ENCODE peak calls at places on chromosomes 3 and 15, in four cellular contexts. One of them, this sample, is unnamed.

GRCh38 chr3:50323092-50323600 is 601 bp upstream of the HYAL2 start:
- DNase-seq in heart left ventricle: peak; percentile 79
- DNase-seq in neural crest cell: no peak
- DNase-seq in CD8-positive, alpha-beta T cell: no peak
- DNase-seq in this sample: no peak

GRCh38 chr3:36901588-36901987 is 43.3 kb downstream of the TRANK1 start:
- DNase-seq in heart left ventricle: no peak
- DNase-seq in neural crest cell: no peak
- DNase-seq in CD8-positive, alpha-beta T cell: no peak
- DNase-seq in this sample: no peak

GRCh38 chr3:58564456-58565160 is 12.6 kb downstream of the FAM107A start:
- DNase-seq in heart left ventricle: no peak
- DNase-seq in neural crest cell: no peak
- DNase-seq in CD8-positive, alpha-beta T cell: no peak
- DNase-seq in this sample: no peak

GRCh38 chr3:177208746-177209145 is 11.5 kb upstream of the TBL1XR1 start:
- DNase-seq in heart left ventricle: no peak
- DNase-seq in neural crest cell: no peak
- DNase-seq in CD8-positive, alpha-beta T cell: no peak
- DNase-seq in this sample: no peak

GRCh38 chr3:149462653-149463052 is 11.8 kb upstream of the TM4SF4 start:
- DNase-seq in heart left ventricle: no peak
- DNase-seq in neural crest cell: no peak
- DNase-seq in CD8-positive, alpha-beta T cell: no peak
- DNase-seq in this sample: no peak

GRCh38 chr15:58269455-58270414 is 131.6 kb downstream of the AQP9 start:
- DNase-seq in heart left ventricle: peak; percentile 52
- DNase-seq in neural crest cell: peak; percentile 29
- DNase-seq in CD8-positive, alpha-beta T cell: peak; percentile 53
- DNase-seq in this sample: peak; percentile 52

GRCh38 chr15:85316244-85316934 is 64.0 kb upstream of the AKAP13 start:
- DNase-seq in heart left ventricle: no peak
- DNase-seq in neural crest cell: no peak
- DNase-seq in CD8-positive, alpha-beta T cell: peak; percentile 60
- DNase-seq in this sample: no peak

GRCh38 chr3:41267975-41268640 is 68.8 kb downstream of the CTNNB1 start:
- DNase-seq in heart left ventricle: no peak
- DNase-seq in neural crest cell: no peak
- DNase-seq in CD8-positive, alpha-beta T cell: no peak
- DNase-seq in this sample: no peak

GRCh38 chr15:31305375-31305774 is 21.3 kb upstream of the KLF13 start:
- DNase-seq in heart left ventricle: no peak
- DNase-seq in neural crest cell: no peak
- DNase-seq in CD8-positive, alpha-beta T cell: no peak
- DNase-seq in this sample: no peak

GRCh38 chr3:149701206-149701976 is 43.6 kb upstream of the WWTR1 start:
- DNase-seq in heart left ventricle: no peak
- DNase-seq in neural crest cell: no peak
- DNase-seq in CD8-positive, alpha-beta T cell: no peak
- DNase-seq in this sample: no peak

GRCh38 chr3:197466586-197467399 is 89.0 kb downstream of the BDH1 start:
- DNase-seq in heart left ventricle: no peak
- DNase-seq in neural crest cell: no peak
- DNase-seq in CD8-positive, alpha-beta T cell: no peak
- DNase-seq in this sample: no peak

GRCh38 chr15:61169904-61170695 is 59.0 kb downstream of the RORA start:
- DNase-seq in heart left ventricle: no peak
- DNase-seq in neural crest cell: no peak
- DNase-seq in CD8-positive, alpha-beta T cell: no peak
- DNase-seq in this sample: no peak

GRCh38 chr3:184145120-184145524 is 10.0 kb downstream of the EIF2B5 start:
- DNase-seq in heart left ventricle: no peak
- DNase-seq in neural crest cell: no peak
- DNase-seq in CD8-positive, alpha-beta T cell: no peak
- DNase-seq in this sample: no peak
- TF ChIP-seq CTCF in heart left ventricle: peak; percentile 42
- TF ChIP-seq CTCF in neural crest cell: peak; percentile 48
- TF ChIP-seq CTCF in CD8-positive, alpha-beta T cell: no peak
- TF ChIP-seq CTCF in this sample: peak; percentile 43

GRCh38 chr3:9846931-9847488 is 3.2 kb upstream of the RPUSD3 start:
- DNase-seq in heart left ventricle: no peak
- DNase-seq in neural crest cell: no peak
- DNase-seq in CD8-positive, alpha-beta T cell: no peak
- DNase-seq in this sample: no peak

GRCh38 chr3:9843715-9844438 is at the start of gene RPUSD3:
- DNase-seq in heart left ventricle: peak; percentile 98
- DNase-seq in neural crest cell: peak; percentile 99
- DNase-seq in CD8-positive, alpha-beta T cell: peak; percentile 99
- DNase-seq in this sample: peak; percentile 100

GRCh38 chr3:9841015-9841414 is 2.8 kb downstream of the RPUSD3 start:
- DNase-seq in heart left ventricle: no peak
- DNase-seq in neural crest cell: no peak
- DNase-seq in CD8-positive, alpha-beta T cell: no peak
- DNase-seq in this sample: no peak

GRCh38 chr3:9846231-9846630 is 2.4 kb upstream of the RPUSD3 start:
- DNase-seq in heart left ventricle: no peak
- DNase-seq in neural crest cell: peak; percentile 20
- DNase-seq in CD8-positive, alpha-beta T cell: no peak
- DNase-seq in this sample: no peak
- TF ChIP-seq CTCF in heart left ventricle: no peak
- TF ChIP-seq CTCF in neural crest cell: no peak
- TF ChIP-seq CTCF in CD8-positive, alpha-beta T cell: no peak
- TF ChIP-seq CTCF in this sample: no peak

GRCh38 chr3:99817437-99818240 is at the start of gene CMSS1:
- DNase-seq in heart left ventricle: peak; percentile 94
- DNase-seq in neural crest cell: peak; percentile 96
- DNase-seq in CD8-positive, alpha-beta T cell: peak; percentile 98
- DNase-seq in this sample: peak; percentile 93
- TF ChIP-seq CTCF in heart left ventricle: no peak
- TF ChIP-seq CTCF in neural crest cell: peak; percentile 53
- TF ChIP-seq CTCF in CD8-positive, alpha-beta T cell: no peak
- TF ChIP-seq CTCF in this sample: peak; percentile 7

DNA sequence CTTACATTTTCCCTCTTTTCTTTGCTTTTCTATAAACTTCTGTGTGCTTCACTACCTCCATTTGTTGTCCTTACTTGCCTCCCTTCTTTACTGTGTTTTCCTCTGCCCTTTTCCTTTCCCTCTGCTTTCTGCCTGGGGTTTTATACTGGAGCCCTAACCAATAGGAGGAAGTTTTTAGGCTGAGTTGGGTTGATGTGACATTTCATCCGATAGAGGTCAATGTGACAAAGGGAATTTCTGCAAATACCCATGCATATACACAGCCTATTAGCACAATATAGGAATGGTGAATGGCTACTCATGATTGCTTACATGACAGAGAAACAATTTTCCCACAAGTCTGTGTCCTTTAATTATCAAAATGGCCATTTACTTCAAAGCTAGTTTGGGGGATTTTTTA is 153.0 kb upstream of the ARPP21 start:
- DNase-seq in heart left ventricle: no peak
- DNase-seq in neural crest cell: no peak
- DNase-seq in CD8-positive, alpha-beta T cell: no peak
- DNase-seq in this sample: no peak
- TF ChIP-seq CTCF in heart left ventricle: no peak
- TF ChIP-seq CTCF in neural crest cell: no peak
- TF ChIP-seq CTCF in CD8-positive, alpha-beta T cell: no peak
- TF ChIP-seq CTCF in this sample: no peak

GRCh38 chr3:8499181-8499611 is 2.4 kb upstream of the LMCD1 start:
- DNase-seq in heart left ventricle: peak; percentile 50
- DNase-seq in neural crest cell: peak; percentile 18
- DNase-seq in CD8-positive, alpha-beta T cell: no peak
- DNase-seq in this sample: no peak

GRCh38 chr3:8501388-8502131 is at the start of gene LMCD1:
- DNase-seq in heart left ventricle: peak; percentile 97
- DNase-seq in neural crest cell: peak; percentile 87
- DNase-seq in CD8-positive, alpha-beta T cell: peak; percentile 74
- DNase-seq in this sample: peak; percentile 85

GRCh38 chr3:8497582-8497981 is 4.0 kb upstream of the LMCD1 start:
- DNase-seq in heart left ventricle: no peak
- DNase-seq in neural crest cell: no peak
- DNase-seq in CD8-positive, alpha-beta T cell: no peak
- DNase-seq in this sample: no peak

GRCh38 chr3:8500966-8501365 is 657 bp upstream of the LMCD1 start:
- DNase-seq in heart left ventricle: no peak
- DNase-seq in neural crest cell: no peak
- DNase-seq in CD8-positive, alpha-beta T cell: no peak
- DNase-seq in this sample: no peak

GRCh38 chr3:8500208-8500961 is 1.2 kb upstream of the LMCD1 start:
- DNase-seq in heart left ventricle: no peak
- DNase-seq in neural crest cell: peak; percentile 25
- DNase-seq in CD8-positive, alpha-beta T cell: no peak
- DNase-seq in this sample: no peak
- TF ChIP-seq CTCF in heart left ventricle: no peak
- TF ChIP-seq CTCF in neural crest cell: no peak
- TF ChIP-seq CTCF in CD8-positive, alpha-beta T cell: no peak
- TF ChIP-seq CTCF in this sample: no peak

GRCh38 chr15:68658641-68659358 is 80.0 kb downstream of the CORO2B start:
- DNase-seq in heart left ventricle: no peak
- DNase-seq in neural crest cell: no peak
- DNase-seq in CD8-positive, alpha-beta T cell: no peak
- DNase-seq in this sample: no peak
- TF ChIP-seq CTCF in heart left ventricle: no peak
- TF ChIP-seq CTCF in neural crest cell: no peak
- TF ChIP-seq CTCF in CD8-positive, alpha-beta T cell: no peak
- TF ChIP-seq CTCF in this sample: no peak

This sample was measured in GM13976.